ENCODE peak calls at places on chromosome 18, in four cellular contexts. One of them, this sample, is unnamed.

GRCh38 chr18:13910986-13911385 is 4.3 kb downstream of the MC2R start:
- DNase-seq in breast epithelium: no peak
- DNase-seq in activated naive CD4-positive, alpha-beta T cell: no peak
- DNase-seq in activated T-cell treated with anti-CD3 and anti-CD28 coated beads, Interleukin-2, amount 50 U/mL, for 72 hours: no peak
- DNase-seq in this sample: no peak

GRCh38 chr18:51278045-51278649 is 80.7 kb upstream of the MEX3C start:
- DNase-seq in breast epithelium: no peak
- DNase-seq in activated T-cell treated with anti-CD3 and anti-CD28 coated beads, Interleukin-2, amount 50 U/mL, for 72 hours: peak
- DNase-seq in activated naive CD4-positive, alpha-beta T cell: no peak
- DNase-seq in this sample: no peak

GRCh38 chr18:49055787-49056186 is 105.0 kb upstream of the SMAD7 start:
- DNase-seq in breast epithelium: no peak
- DNase-seq in activated T-cell treated with anti-CD3 and anti-CD28 coated beads, Interleukin-2, amount 50 U/mL, for 72 hours: peak
- DNase-seq in activated naive CD4-positive, alpha-beta T cell: no peak
- DNase-seq in this sample: no peak

GRCh38 chr18:79684283-79684631 is 4.7 kb downstream of the CTDP1 start:
- DNase-seq in activated T-cell treated with anti-CD3 and anti-CD28 coated beads, Interleukin-2, amount 50 U/mL, for 72 hours: no peak
- DNase-seq in activated naive CD4-positive, alpha-beta T cell: no peak
- DNase-seq in breast epithelium: no peak
- DNase-seq in this sample: no peak

GRCh38 chr18:63882333-63883141 is 5.0 kb upstream of the SERPINB2 start:
- DNase-seq in breast epithelium: no peak
- DNase-seq in activated T-cell treated with anti-CD3 and anti-CD28 coated beads, Interleukin-2, amount 50 U/mL, for 72 hours: no peak
- DNase-seq in activated naive CD4-positive, alpha-beta T cell: no peak
- DNase-seq in this sample: no peak

GRCh38 chr18:75160315-75160714 is 48.6 kb downstream of the PTGR3 start:
- DNase-seq in activated naive CD4-positive, alpha-beta T cell: no peak
- DNase-seq in breast epithelium: no peak
- DNase-seq in activated T-cell treated with anti-CD3 and anti-CD28 coated beads, Interleukin-2, amount 50 U/mL, for 72 hours: no peak
- DNase-seq in this sample: no peak

GRCh38 chr18:36518839-36519238 is 221.3 kb downstream of the FHOD3 start:
- DNase-seq in activated T-cell treated with anti-CD3 and anti-CD28 coated beads, Interleukin-2, amount 50 U/mL, for 72 hours: no peak
- DNase-seq in breast epithelium: no peak
- DNase-seq in activated naive CD4-positive, alpha-beta T cell: no peak
- DNase-seq in this sample: no peak

GRCh38 chr18:111292-112014 is 46.9 kb upstream of the USP14 start:
- DNase-seq in activated T-cell treated with anti-CD3 and anti-CD28 coated beads, Interleukin-2, amount 50 U/mL, for 72 hours: peak
- DNase-seq in activated naive CD4-positive, alpha-beta T cell: no peak
- DNase-seq in breast epithelium: peak
- DNase-seq in this sample: no peak

GRCh38 chr18:24014986-24015896 is 687 bp downstream of the TTC39C start:
- DNase-seq in breast epithelium: peak
- DNase-seq in activated naive CD4-positive, alpha-beta T cell: peak
- DNase-seq in activated T-cell treated with anti-CD3 and anti-CD28 coated beads, Interleukin-2, amount 50 U/mL, for 72 hours: peak
- DNase-seq in this sample: no peak

GRCh38 chr18:6879508-6880195 is 150.1 kb downstream of the ARHGAP28 start:
- DNase-seq in activated T-cell treated with anti-CD3 and anti-CD28 coated beads, Interleukin-2, amount 50 U/mL, for 72 hours: no peak
- DNase-seq in breast epithelium: no peak
- DNase-seq in activated naive CD4-positive, alpha-beta T cell: no peak
- DNase-seq in this sample: no peak

GRCh38 chr18:60232541-60232940 is 140.0 kb downstream of the MC4R start:
- DNase-seq in breast epithelium: no peak
- DNase-seq in activated T-cell treated with anti-CD3 and anti-CD28 coated beads, Interleukin-2, amount 50 U/mL, for 72 hours: no peak
- DNase-seq in activated naive CD4-positive, alpha-beta T cell: no peak
- DNase-seq in this sample: no peak

GRCh38 chr18:48979944-48980890 is 29.5 kb upstream of the SMAD7 start:
- DNase-seq in breast epithelium: no peak
- DNase-seq in activated T-cell treated with anti-CD3 and anti-CD28 coated beads, Interleukin-2, amount 50 U/mL, for 72 hours: no peak
- DNase-seq in activated naive CD4-positive, alpha-beta T cell: no peak
- DNase-seq in this sample: no peak

GRCh38 chr18:48676756-48677368 is 138.0 kb downstream of the CTIF start:
- DNase-seq in activated T-cell treated with anti-CD3 and anti-CD28 coated beads, Interleukin-2, amount 50 U/mL, for 72 hours: peak
- DNase-seq in breast epithelium: peak
- DNase-seq in activated naive CD4-positive, alpha-beta T cell: peak
- DNase-seq in this sample: no peak

GRCh38 chr18:67525328-67526110 is 9.0 kb upstream of the DSEL start:
- DNase-seq in breast epithelium: peak
- DNase-seq in activated T-cell treated with anti-CD3 and anti-CD28 coated beads, Interleukin-2, amount 50 U/mL, for 72 hours: no peak
- DNase-seq in activated naive CD4-positive, alpha-beta T cell: no peak
- DNase-seq in this sample: peak

GRCh38 chr18:58038063-58038462 is 6.0 kb upstream of the NEDD4L start:
- DNase-seq in breast epithelium: no peak
- DNase-seq in activated naive CD4-positive, alpha-beta T cell: no peak
- DNase-seq in activated T-cell treated with anti-CD3 and anti-CD28 coated beads, Interleukin-2, amount 50 U/mL, for 72 hours: no peak
- DNase-seq in this sample: no peak

GRCh38 chr18:23986610-23987359 is 27.8 kb upstream of the TTC39C start:
- DNase-seq in activated naive CD4-positive, alpha-beta T cell: no peak
- DNase-seq in activated T-cell treated with anti-CD3 and anti-CD28 coated beads, Interleukin-2, amount 50 U/mL, for 72 hours: no peak
- DNase-seq in breast epithelium: no peak
- DNase-seq in this sample: no peak

GRCh38 chr18:43720036-43720435 is 442.7 kb upstream of the SYT4 start:
- DNase-seq in breast epithelium: no peak
- DNase-seq in activated naive CD4-positive, alpha-beta T cell: no peak
- DNase-seq in activated T-cell treated with anti-CD3 and anti-CD28 coated beads, Interleukin-2, amount 50 U/mL, for 72 hours: no peak
- DNase-seq in this sample: no peak

GRCh38 chr18:26442139-26442538 is 106.2 kb downstream of the KCTD1 start:
- DNase-seq in activated T-cell treated with anti-CD3 and anti-CD28 coated beads, Interleukin-2, amount 50 U/mL, for 72 hours: no peak
- DNase-seq in activated naive CD4-positive, alpha-beta T cell: no peak
- DNase-seq in breast epithelium: no peak
- DNase-seq in this sample: no peak

GRCh38 chr18:79576686-79577351 is 102.8 kb upstream of the CTDP1 start:
- DNase-seq in activated naive CD4-positive, alpha-beta T cell: no peak
- DNase-seq in breast epithelium: peak
- DNase-seq in activated T-cell treated with anti-CD3 and anti-CD28 coated beads, Interleukin-2, amount 50 U/mL, for 72 hours: no peak
- DNase-seq in this sample: no peak

GRCh38 chr18:66150650-66151049 is 399.8 kb downstream of the CDH7 start:
- DNase-seq in activated naive CD4-positive, alpha-beta T cell: no peak
- DNase-seq in breast epithelium: no peak
- DNase-seq in activated T-cell treated with anti-CD3 and anti-CD28 coated beads, Interleukin-2, amount 50 U/mL, for 72 hours: no peak
- DNase-seq in this sample: no peak

GRCh38 chr18:7871560-7872456 is 304.7 kb downstream of the PTPRM start:
- DNase-seq in activated naive CD4-positive, alpha-beta T cell: no peak
- DNase-seq in breast epithelium: no peak
- DNase-seq in activated T-cell treated with anti-CD3 and anti-CD28 coated beads, Interleukin-2, amount 50 U/mL, for 72 hours: no peak
- DNase-seq in this sample: no peak

GRCh38 chr18:64095056-64095455 is 53.8 kb downstream of the LINC00305 start:
- DNase-seq in activated T-cell treated with anti-CD3 and anti-CD28 coated beads, Interleukin-2, amount 50 U/mL, for 72 hours: no peak
- DNase-seq in breast epithelium: no peak
- DNase-seq in activated naive CD4-positive, alpha-beta T cell: no peak
- DNase-seq in this sample: no peak

GRCh38 chr18:25834061-25834460 is 256.4 kb downstream of the SS18 start:
- DNase-seq in activated naive CD4-positive, alpha-beta T cell: no peak
- DNase-seq in activated T-cell treated with anti-CD3 and anti-CD28 coated beads, Interleukin-2, amount 50 U/mL, for 72 hours: no peak
- DNase-seq in breast epithelium: no peak
- DNase-seq in this sample: no peak

GRCh38 chr18:37574113-37574512 is 8.5 kb upstream of the CELF4 start:
- DNase-seq in breast epithelium: no peak
- DNase-seq in activated T-cell treated with anti-CD3 and anti-CD28 coated beads, Interleukin-2, amount 50 U/mL, for 72 hours: no peak
- DNase-seq in activated naive CD4-positive, alpha-beta T cell: no peak
- DNase-seq in this sample: no peak

GRCh38 chr18:1053654-1054315 is 149.1 kb downstream of the ADCYAP1 start:
- DNase-seq in activated T-cell treated with anti-CD3 and anti-CD28 coated beads, Interleukin-2, amount 50 U/mL, for 72 hours: no peak
- DNase-seq in activated naive CD4-positive, alpha-beta T cell: no peak
- DNase-seq in breast epithelium: no peak
- DNase-seq in this sample: no peak

GRCh38 chr18:52617931-52618330 is 277.9 kb downstream of the DCC start:
- DNase-seq in breast epithelium: no peak
- DNase-seq in activated T-cell treated with anti-CD3 and anti-CD28 coated beads, Interleukin-2, amount 50 U/mL, for 72 hours: no peak
- DNase-seq in activated naive CD4-positive, alpha-beta T cell: no peak
- DNase-seq in this sample: no peak

GRCh38 chr18:11149441-11150270 is at the start of gene PIEZO2:
- DNase-seq in breast epithelium: no peak
- DNase-seq in activated T-cell treated with anti-CD3 and anti-CD28 coated beads, Interleukin-2, amount 50 U/mL, for 72 hours: peak
- DNase-seq in activated naive CD4-positive, alpha-beta T cell: no peak
- DNase-seq in this sample: no peak

GRCh38 chr18:2978626-2979025 is 34.3 kb downstream of the LPIN2 start:
- DNase-seq in activated naive CD4-positive, alpha-beta T cell: no peak
- DNase-seq in activated T-cell treated with anti-CD3 and anti-CD28 coated beads, Interleukin-2, amount 50 U/mL, for 72 hours: no peak
- DNase-seq in breast epithelium: no peak
- DNase-seq in this sample: peak

GRCh38 chr18:58152891-58153290 is 108.9 kb downstream of the NEDD4L start:
- DNase-seq in breast epithelium: no peak
- DNase-seq in activated T-cell treated with anti-CD3 and anti-CD28 coated beads, Interleukin-2, amount 50 U/mL, for 72 hours: no peak
- DNase-seq in activated naive CD4-positive, alpha-beta T cell: no peak
- DNase-seq in this sample: no peak

GRCh38 chr18:49114556-49114955 is 163.8 kb upstream of the SMAD7 start:
- DNase-seq in breast epithelium: no peak
- DNase-seq in activated T-cell treated with anti-CD3 and anti-CD28 coated beads, Interleukin-2, amount 50 U/mL, for 72 hours: no peak
- DNase-seq in activated naive CD4-positive, alpha-beta T cell: no peak
- DNase-seq in this sample: no peak

GRCh38 chr18:77059294-77059916 is 73.2 kb downstream of the MBP start:
- DNase-seq in activated T-cell treated with anti-CD3 and anti-CD28 coated beads, Interleukin-2, amount 50 U/mL, for 72 hours: peak
- DNase-seq in activated naive CD4-positive, alpha-beta T cell: no peak
- DNase-seq in breast epithelium: no peak
- DNase-seq in this sample: no peak

GRCh38 chr18:44590976-44591375 is 89.7 kb upstream of the SETBP1 start:
- DNase-seq in breast epithelium: no peak
- DNase-seq in activated T-cell treated with anti-CD3 and anti-CD28 coated beads, Interleukin-2, amount 50 U/mL, for 72 hours: no peak
- DNase-seq in activated naive CD4-positive, alpha-beta T cell: no peak
- DNase-seq in this sample: no peak

GRCh38 chr18:57443716-57444115 is 8.5 kb downstream of the ONECUT2 start:
- DNase-seq in activated naive CD4-positive, alpha-beta T cell: no peak
- DNase-seq in breast epithelium: no peak
- DNase-seq in activated T-cell treated with anti-CD3 and anti-CD28 coated beads, Interleukin-2, amount 50 U/mL, for 72 hours: no peak
- DNase-seq in this sample: no peak

GRCh38 chr18:31429623-31430022 is 17.9 kb upstream of the DSG3 start:
- DNase-seq in activated naive CD4-positive, alpha-beta T cell: no peak
- DNase-seq in breast epithelium: no peak
- DNase-seq in activated T-cell treated with anti-CD3 and anti-CD28 coated beads, Interleukin-2, amount 50 U/mL, for 72 hours: no peak
- DNase-seq in this sample: no peak

GRCh38 chr18:59960272-59960671 is 60.5 kb downstream of the PMAIP1 start:
- DNase-seq in breast epithelium: no peak
- DNase-seq in activated naive CD4-positive, alpha-beta T cell: no peak
- DNase-seq in activated T-cell treated with anti-CD3 and anti-CD28 coated beads, Interleukin-2, amount 50 U/mL, for 72 hours: no peak
- DNase-seq in this sample: no peak

GRCh38 chr18:25190468-25190867 is 161.5 kb downstream of the ZNF521 start:
- DNase-seq in activated naive CD4-positive, alpha-beta T cell: no peak
- DNase-seq in breast epithelium: no peak
- DNase-seq in activated T-cell treated with anti-CD3 and anti-CD28 coated beads, Interleukin-2, amount 50 U/mL, for 72 hours: no peak
- DNase-seq in this sample: no peak

This sample was measured in GOT3.